ENCODE peak calls at places on chromosomes 1 and 21, in seven cellular contexts. X, S, A, V, F, Y and P are unnamed samples.

GRCh38 chr1:219465247-219466093 is 147.4 kb downstream of the ZC3H11B start:
- DNase-seq in X (no peak), S (no peak), A (no peak), V (peak; percentile 60), F (no peak), Y (no peak), P (no peak)

GRCh38 chr21:17139696-17140095 is 373.1 kb upstream of the CXADR start:
- DNase-seq in X (no peak), S (no peak), A (no peak), V (no peak), F (no peak), Y (no peak), P (no peak)

GRCh38 chr1:235503333-235504121 is 725 bp downstream of the B3GALNT2 start:
- DNase-seq in X (peak; percentile 67), S (peak; percentile 74), A (peak; percentile 54), V (peak; percentile 41), F (no peak), Y (peak; percentile 65), P (peak; percentile 69)

GRCh38 chr1:154219511-154219910 is 1.2 kb upstream of the UBAP2L start:
- DNase-seq in X (no peak), S (peak; percentile 11), A (no peak), V (peak; percentile 47), F (no peak), Y (peak; percentile 21), P (no peak)

GRCh38 chr1:92439291-92439690 is 47.4 kb downstream of the GFI1 start:
- DNase-seq in X (no peak), S (no peak), A (no peak), V (no peak), F (no peak), Y (no peak), P (no peak)

GRCh38 chr1:40450491-40451237 is 388 bp downstream of the ZFP69B start:
- DNase-seq in X (peak; percentile 31), S (peak; percentile 33), A (peak; percentile 19), V (peak; percentile 93), F (no peak), Y (peak; percentile 11), P (peak; percentile 19)

GRCh38 chr21:45304945-45305344 is 17.2 kb upstream of the POFUT2 start:
- DNase-seq in X (no peak), S (no peak), A (no peak), V (no peak), F (no peak), Y (no peak), P (no peak)

GRCh38 chr1:8284167-8284566 is 33.7 kb upstream of the SLC45A1 start:
- DNase-seq in X (no peak), S (no peak), A (no peak), V (peak; percentile 72), F (no peak), Y (no peak), P (no peak)

GRCh38 chr1:66403031-66403731 is 130.8 kb upstream of the SGIP1 start:
- DNase-seq in X (no peak), S (no peak), A (no peak), V (no peak), F (no peak), Y (no peak), P (no peak)

GRCh38 chr21:45869121-45870007 is 112.2 kb upstream of the COL6A1 start:
- DNase-seq in X (peak; percentile 17), S (no peak), A (no peak), V (peak; percentile 79), F (no peak), Y (no peak), P (no peak)

GRCh38 chr1:30232288-30232899 is 491.0 kb downstream of the MATN1 start:
- DNase-seq in X (no peak), S (no peak), A (peak; percentile 6), V (no peak), F (no peak), Y (no peak), P (no peak)
- TF ChIP-seq CTCF in X (peak; percentile 35), S (peak; percentile 58), A (peak; percentile 14), V (peak; percentile 22), F (no peak), Y (peak; percentile 41), P (peak; percentile 37)

GRCh38 chr1:240719953-240720700 is 108.2 kb upstream of the GREM2 start:
- DNase-seq in X (no peak), S (no peak), A (no peak), V (peak; percentile 24), F (no peak), Y (no peak), P (no peak)
- H3K9me3 ChIP-seq in X (no peaks in the 10 kb centered on the region), S (no peaks in the 10 kb centered on the region), A (no peaks in the 10 kb centered on the region), V (no peaks in the 10 kb centered on the region), F (no peaks in the 10 kb centered on the region), Y (no peaks in the 10 kb centered on the region), P (no peaks in the 10 kb centered on the region)

GRCh38 chr1:46601257-46602007 is 2.6 kb downstream of the MKNK1 start:
- DNase-seq in X (no peak), S (no peak), A (no peak), V (no peak), F (no peak), Y (no peak), P (no peak)
- TF ChIP-seq POLR2A in X (no peak), S (no peak), A (no peak), V (no peak), F (no peak), Y (no peak), P (no peak)

GRCh38 chr1:207840380-207840779 is 70.5 kb downstream of the CD34 start:
- DNase-seq in X (no peak), S (no peak), A (no peak), V (no peak), F (no peak), Y (no peak), P (no peak)
- TF ChIP-seq CTCF in X (no peak), S (no peak), A (no peak), V (no peak), F (no peak), Y (no peak), P (no peak)

DNA sequence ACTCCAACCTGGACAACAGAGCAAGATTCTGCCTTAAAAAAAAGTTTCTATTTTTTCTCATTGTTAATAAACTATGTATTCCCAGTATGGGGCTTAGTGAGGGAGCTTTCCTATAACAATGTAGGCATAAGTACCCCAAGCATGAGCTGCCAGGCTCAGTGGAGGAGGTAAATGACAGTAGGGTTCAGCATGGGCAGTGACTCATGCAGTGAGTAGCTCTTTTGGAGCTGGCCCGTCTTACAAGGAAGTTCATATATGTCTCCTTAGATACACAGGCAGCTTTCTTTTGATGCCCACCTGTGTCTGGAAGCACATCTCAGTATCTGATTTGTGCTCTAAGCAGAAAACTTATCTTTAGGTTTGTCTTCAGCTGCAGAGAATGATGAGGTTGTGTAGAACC is 57.9 kb downstream of the ZNF678 start:
- DNase-seq in X (no peak), S (no peak), A (no peak), V (no peak), F (no peak), Y (no peak), P (no peak)
- H3K9me3 ChIP-seq in X (peaks cover 91% of the 10 kb centered on the region), S (peaks cover 56% of the 10 kb centered on the region), A (peaks cover 58% of the 10 kb centered on the region), V (peaks cover 42% of the 10 kb centered on the region), F (peaks cover 4% of the 10 kb centered on the region), Y (no peaks in the 10 kb centered on the region), P (no peaks in the 10 kb centered on the region)

GRCh38 chr1:35175067-35176001 is 17.6 kb downstream of the SFPQ start:
- DNase-seq in X (no peak), S (no peak), A (no peak), V (no peak), F (no peak), Y (no peak), P (no peak)
- TF ChIP-seq POLR2A in X (no peak), S (no peak), A (no peak), V (no peak), F (no peak), Y (no peak), P (no peak)

GRCh38 chr1:115883240-115883639 is 42.3 kb upstream of the NHLH2 start:
- DNase-seq in X (no peak), S (no peak), A (no peak), V (no peak), F (no peak), Y (no peak), P (no peak)

GRCh38 chr1:115880981-115881672 is 40.2 kb upstream of the NHLH2 start:
- DNase-seq in X (no peak), S (no peak), A (no peak), V (no peak), F (no peak), Y (no peak), P (no peak)

GRCh38 chr1:115877511-115877910 is 36.6 kb upstream of the NHLH2 start:
- DNase-seq in X (no peak), S (no peak), A (no peak), V (no peak), F (no peak), Y (no peak), P (no peak)

GRCh38 chr1:115874929-115875328 is 34.0 kb upstream of the NHLH2 start:
- DNase-seq in X (no peak), S (no peak), A (no peak), V (peak; percentile 47), F (no peak), Y (no peak), P (no peak)

DNA sequence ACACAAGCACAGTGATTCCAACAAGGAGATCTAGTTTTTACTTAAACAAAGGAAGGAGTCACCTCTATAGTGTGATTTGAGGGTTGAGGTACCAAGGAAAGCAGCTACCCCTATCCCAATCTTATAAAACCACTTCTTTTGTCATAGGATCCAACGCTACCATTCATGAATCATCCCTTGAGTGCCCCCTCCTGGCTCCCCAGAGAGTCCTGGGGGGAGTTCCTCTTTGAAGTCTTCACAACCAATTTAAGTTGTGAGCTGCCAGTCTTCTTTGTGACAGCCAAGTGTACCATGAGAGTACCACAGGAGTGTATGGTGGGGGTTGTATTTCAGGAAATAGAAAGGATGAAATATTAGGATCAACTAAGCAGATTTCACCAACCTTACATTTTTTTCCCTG is 39.1 kb upstream of the NHLH2 start:
- DNase-seq in X (no peak), S (no peak), A (no peak), V (no peak), F (no peak), Y (no peak), P (no peak)
- TF ChIP-seq CTCF in X (no peak), S (no peak), A (no peak), V (no peak), F (no peak), Y (no peak), P (no peak)